ENCODE peak calls at places on chromosomes 12 and 14, in eight cellular contexts. K is HT-29; L is right cardiac atrium; Z is HFFc6; P is NCI-H2029 treated with DMSO at 0.1 percent for 48 hours; E is stimulated activated CD4-positive, alpha-beta T cell treated with anti-CD3 and anti-CD28 coated beads, Interleukin-12 subunit alpha, Interleukin-12 subunit beta, amount 100 ng/mL, for 48 hours; A is activated T-cell treated with anti-CD3 and anti-CD28 coated beads for 48 hours; I is T1000. S is an unnamed sample.

GRCh38 chr12:108047130-108047550 is 81.9 kb upstream of the WSCD2 start:
- DNase-seq in K (no peak), L (no peak), Z (no peak), P (no peak), E (no peak), A (no peak), I (no peak), S (peak; percentile 24)

GRCh38 chr14:91228112-91229004 is 16.1 kb downstream of the GPR68 start:
- DNase-seq in K (no peak), L (no peak), Z (peak; percentile 49), P (no peak), E (peak; percentile 82), A (peak; percentile 83), I (no peak), S (peak; percentile 78)

GRCh38 chr12:114913871-114914801 is 230.2 kb upstream of the TBX3 start:
- DNase-seq in K (peak; percentile 72), L (no peak), Z (peak; percentile 75), P (no peak), E (no peak), A (no peak), I (no peak), S (peak; percentile 76)

GRCh38 chr14:21748869-21749303 is 75.3 kb upstream of the OR4E1 start:
- DNase-seq in K (peak; percentile 47), L (peak; percentile 14), Z (no peak), P (no peak), E (peak; percentile 36), A (peak; percentile 31), I (no peak), S (peak; percentile 56)

GRCh38 chr12:5736527-5736926 is 208.5 kb downstream of the ANO2 start:
- DNase-seq in K (no peak), L (no peak), Z (no peak), P (no peak), E (no peak), A (no peak), I (no peak), S (no peak)

GRCh38 chr12:16555630-16556029 is 50.3 kb downstream of the LMO3 start:
- DNase-seq in K (no peak), L (no peak), Z (peak; percentile 19), P (no peak), E (no peak), A (no peak), I (no peak), S (peak; percentile 46)

GRCh38 chr12:100716949-100717732 is 77.4 kb upstream of the ANO4 start:
- DNase-seq in K (no peak), L (peak; percentile 43), Z (no peak), P (no peak), E (no peak), A (no peak), I (peak; percentile 39), S (peak; percentile 75)

GRCh38 chr12:65432606-65433005 is 154.1 kb downstream of the MSRB3 start:
- DNase-seq in K (no peak), L (no peak), Z (no peak), P (no peak), E (no peak), A (no peak), I (no peak), S (no peak)

GRCh38 chr12:94615284-94616216 is 34.8 kb downstream of the TMCC3 start:
- DNase-seq in K (peak; percentile 59), L (peak; percentile 52), Z (no peak), P (no peak), E (no peak), A (no peak), I (peak; percentile 56), S (peak; percentile 71)

GRCh38 chr14:90522585-90523191 is 125.9 kb downstream of the CALM1 start:
- DNase-seq in K (no peak), L (peak; percentile 74), Z (no peak), P (peak; percentile 51), E (no peak), A (no peak), I (no peak), S (peak; percentile 66)

GRCh38 chr12:67220065-67220464 is 49.1 kb upstream of the CAND1 start:
- DNase-seq in K (peak; percentile 45), L (no peak), Z (no peak), P (no peak), E (no peak), A (no peak), I (no peak), S (peak; percentile 8)

GRCh38 chr14:23537351-23538048 is 14.1 kb downstream of the ZFHX2 start:
- DNase-seq in K (no peak), L (no peak), Z (no peak), P (no peak), E (no peak), A (no peak), I (no peak), S (peak; percentile 33)

GRCh38 chr12:102216086-102216691 is 18.6 kb upstream of the PMCH start:
- DNase-seq in K (no peak), L (no peak), Z (peak; percentile 55), P (no peak), E (no peak), A (no peak), I (peak; percentile 12), S (peak; percentile 59)

GRCh38 chr14:59407246-59407615 is 57.9 kb downstream of the GPR135 start:
- DNase-seq in K (no peak), L (no peak), Z (peak; percentile 96), P (no peak), E (no peak), A (no peak), I (peak; percentile 35), S (peak; percentile 97)

GRCh38 chr12:116389990-116390655 is 112.6 kb upstream of the MED13L start:
- DNase-seq in K (no peak), L (no peak), Z (peak; percentile 94), P (no peak), E (no peak), A (no peak), I (peak; percentile 67), S (peak; percentile 96)

GRCh38 chr14:105857816-105858675 is 331.7 kb downstream of the TMEM121 start:
- DNase-seq in K (no peak), L (peak; percentile 6), Z (no peak), P (no peak), E (no peak), A (no peak), I (no peak), S (no peak)

GRCh38 chr14:35046751-35047536 is 872 bp downstream of the FAM177A1 start:
- DNase-seq in K (peak; percentile 63), L (no peak), Z (no peak), P (peak; percentile 87), E (peak; percentile 30), A (no peak), I (peak; percentile 46), S (peak; percentile 6)

GRCh38 chr14:59816931-59817330 is 53.6 kb downstream of the RTN1 start:
- DNase-seq in K (no peak), L (no peak), Z (no peak), P (no peak), E (no peak), A (no peak), I (no peak), S (no peak)

S was measured in GM23248.